ENCODE peak calls at places on chromosomes 13 and 19, in six cellular contexts. U is mesendoderm, E is IMR-90, S is H1, J is trophoblast cell, T is neuronal stem cell. K is an unnamed sample.

GRCh38 chr19:2547033-2547680 is 71.2 kb downstream of the GADD45B start:
- DNase-seq in U (no peak), T (no peak), E (no peak), J (no peak), S (no peak), K (no peak)

GRCh38 chr19:17394891-17395415 is 957 bp upstream of the CCDC194 start:
- DNase-seq in T (no peak), E (peak; percentile 53), U (peak; percentile 94), J (peak; percentile 51), S (peak; percentile 86), K (peak; percentile 69)

GRCh38 chr13:101706651-101707050 is 254.2 kb downstream of the ITGBL1 start:
- DNase-seq in J (no peak), U (peak; percentile 4), S (no peak), T (no peak), E (peak; percentile 94), K (peak; percentile 79)

GRCh38 chr19:38657633-38658222 is 10.3 kb downstream of the ACTN4 start:
- DNase-seq in S (no peak), T (no peak), E (peak; percentile 89), J (peak; percentile 96), U (peak; percentile 92), K (peak; percentile 92)

GRCh38 chr19:13014101-13014920 is 19.0 kb downstream of the NFIX start:
- DNase-seq in T (no peak), E (no peak), S (no peak), J (no peak), U (peak; percentile 47), K (no peak)

GRCh38 chr19:3642987-3643386 is 16.4 kb upstream of the CACTIN start:
- DNase-seq in T (no peak), S (no peak), J (no peak), E (no peak), U (peak; percentile 17), K (peak; percentile 14)

GRCh38 chr13:111204438-111205177 is 89.5 kb downstream of the ARHGEF7 start:
- DNase-seq in T (no peak), U (peak; percentile 86), E (peak; percentile 84), S (no peak), J (peak; percentile 79), K (peak; percentile 81)

GRCh38 chr13:111967572-111968201 is 99.3 kb upstream of the SOX1 start:
- DNase-seq in E (no peak), U (no peak), J (no peak), T (no peak), S (no peak), K (no peak)

GRCh38 chr19:48619692-48620565 is 623 bp downstream of the SPHK2 start:
- DNase-seq in S (no peak), T (no peak), U (no peak), J (no peak), E (no peak), K (peak; percentile 82)

GRCh38 chr19:46728693-46729339 is 11.9 kb upstream of the PRKD2 start:
- DNase-seq in U (peak; percentile 71), S (no peak), E (peak; percentile 44), J (peak; percentile 57), T (peak; percentile 43), K (peak; percentile 57)

GRCh38 chr19:5148794-5149190 is 179.9 kb downstream of the KDM4B start:
- DNase-seq in T (no peak), E (no peak), J (peak; percentile 79), S (no peak), U (no peak), K (no peak)

GRCh38 chr19:38759590-38760003 is 13.7 kb downstream of the LGALS7 start:
- DNase-seq in J (no peak), S (no peak), T (no peak), U (no peak), E (no peak), K (no peak)

GRCh38 chr19:15115080-15115479 is 7.9 kb downstream of the SYDE1 start:
- DNase-seq in T (no peak), J (no peak), S (no peak), E (peak; percentile 68), U (no peak), K (no peak)

GRCh38 chr13:23468811-23469210 is 35.3 kb upstream of the SACS start:
- DNase-seq in S (no peak), J (peak; percentile 83), E (no peak), T (no peak), U (peak; percentile 30), K (no peak)

GRCh38 chr13:49314344-49314882 is 66.7 kb downstream of the CDADC1 start:
- DNase-seq in E (peak; percentile 65), S (no peak), T (no peak), U (no peak), J (no peak), K (peak; percentile 89)

GRCh38 chr19:32387701-32388392 is 17.7 kb upstream of the DPY19L3 start:
- DNase-seq in J (no peak), T (no peak), S (no peak), U (no peak), E (peak; percentile 62), K (no peak)

GRCh38 chr19:33905473-33905936 is 108.8 kb downstream of the KCTD15 start:
- DNase-seq in J (no peak), S (no peak), E (no peak), T (peak; percentile 12), U (peak; percentile 84), K (no peak)
- H3K4me3 ChIP-seq in J (peak overlapping the region; percentile 49), S (peak overlapping the region; percentile 39), E (no peak overlapping the region), T (peak overlapping the region; percentile 81), U (peak overlapping the region; percentile 3), K (peak overlapping the region; percentile 55)

DNA sequence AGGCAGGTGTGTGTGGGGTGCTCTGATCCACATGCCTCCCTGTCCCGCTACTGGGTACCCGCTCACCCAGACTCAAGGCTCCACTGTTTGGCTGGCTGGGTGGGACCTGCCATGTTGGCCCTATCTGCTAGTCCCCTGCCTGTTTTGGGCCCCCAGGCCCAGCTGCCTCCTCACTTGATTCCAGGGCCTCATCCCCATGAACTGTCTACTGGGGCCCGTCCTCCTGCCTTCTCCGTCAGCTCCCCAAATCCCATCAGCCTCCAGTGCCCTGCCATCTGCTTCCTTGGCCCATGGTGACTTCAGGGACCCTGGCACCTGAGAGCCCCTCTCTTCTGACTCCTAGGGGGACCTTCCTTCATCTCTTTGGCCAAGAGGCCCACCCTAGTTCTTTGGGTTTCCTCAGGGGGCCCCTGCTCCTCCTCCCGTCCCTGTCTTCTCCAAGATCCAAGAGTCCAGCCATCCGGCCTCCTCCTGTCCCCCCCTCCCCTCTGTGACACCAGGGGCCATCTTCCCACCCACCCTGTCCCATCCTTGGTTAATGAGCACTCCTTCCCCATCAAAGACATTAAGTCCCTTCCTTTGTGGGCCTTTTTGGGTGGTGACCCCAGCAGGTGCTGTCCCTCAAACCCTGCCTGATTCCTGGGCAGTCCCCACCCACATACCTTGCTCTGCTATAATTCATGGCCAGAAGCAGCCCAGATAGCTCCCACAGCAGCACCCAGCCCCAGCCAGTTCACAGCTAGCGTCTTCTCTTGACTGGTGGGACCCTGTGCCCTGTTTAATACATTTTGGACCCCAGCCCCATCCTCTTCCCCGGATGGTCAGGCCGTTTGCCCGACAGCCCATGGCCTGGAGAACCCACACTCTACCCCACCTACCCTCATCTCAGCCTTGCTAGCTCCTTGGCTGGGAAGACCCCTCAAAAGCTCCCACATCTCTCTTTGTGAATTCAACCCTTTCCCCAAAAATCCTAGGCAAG is 1.9 kb downstream of the CCDC106 start:
- DNase-seq in S (no peak), U (no peak), T (no peak), E (no peak), J (no peak), K (no peak)
- H3K27ac ChIP-seq in S (no peak overlapping the region), U (no peak overlapping the region), T (no peak overlapping the region), E (no peak overlapping the region), J (no peak overlapping the region), K (no peak overlapping the region)

GRCh38 chr13:92122454-92122853 is 724.0 kb downstream of the GPC5 start:
- DNase-seq in J (no peak), S (no peak), U (no peak), T (no peak), E (no peak), K (no peak)

DNA sequence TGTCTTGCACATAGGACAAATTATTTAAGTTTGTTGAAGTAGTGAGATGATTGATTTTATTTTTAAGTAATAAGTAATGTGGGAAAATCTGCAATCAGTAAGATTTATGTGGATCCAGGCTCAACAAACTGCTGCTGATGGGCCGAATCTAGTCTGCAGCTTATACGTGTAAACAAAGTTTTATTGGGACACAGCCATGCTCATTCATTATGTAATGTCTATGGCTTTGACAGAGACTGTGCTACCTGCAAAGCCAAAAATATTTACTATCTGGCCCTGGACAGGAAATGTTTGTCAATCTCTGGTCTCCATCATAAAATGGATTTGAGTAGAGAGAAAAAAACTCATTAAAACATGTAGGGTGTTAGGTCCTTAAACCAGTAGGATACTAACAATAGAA is 728.0 kb downstream of the GPC5 start:
- DNase-seq in J (no peak), S (no peak), E (no peak), U (no peak), T (no peak), K (no peak)
- H3K23ac ChIP-seq in J (no peak overlapping the region), S (no peak overlapping the region), E (no peak overlapping the region), U (no peak overlapping the region), T (no peak overlapping the region), K (no peak overlapping the region)

DNA sequence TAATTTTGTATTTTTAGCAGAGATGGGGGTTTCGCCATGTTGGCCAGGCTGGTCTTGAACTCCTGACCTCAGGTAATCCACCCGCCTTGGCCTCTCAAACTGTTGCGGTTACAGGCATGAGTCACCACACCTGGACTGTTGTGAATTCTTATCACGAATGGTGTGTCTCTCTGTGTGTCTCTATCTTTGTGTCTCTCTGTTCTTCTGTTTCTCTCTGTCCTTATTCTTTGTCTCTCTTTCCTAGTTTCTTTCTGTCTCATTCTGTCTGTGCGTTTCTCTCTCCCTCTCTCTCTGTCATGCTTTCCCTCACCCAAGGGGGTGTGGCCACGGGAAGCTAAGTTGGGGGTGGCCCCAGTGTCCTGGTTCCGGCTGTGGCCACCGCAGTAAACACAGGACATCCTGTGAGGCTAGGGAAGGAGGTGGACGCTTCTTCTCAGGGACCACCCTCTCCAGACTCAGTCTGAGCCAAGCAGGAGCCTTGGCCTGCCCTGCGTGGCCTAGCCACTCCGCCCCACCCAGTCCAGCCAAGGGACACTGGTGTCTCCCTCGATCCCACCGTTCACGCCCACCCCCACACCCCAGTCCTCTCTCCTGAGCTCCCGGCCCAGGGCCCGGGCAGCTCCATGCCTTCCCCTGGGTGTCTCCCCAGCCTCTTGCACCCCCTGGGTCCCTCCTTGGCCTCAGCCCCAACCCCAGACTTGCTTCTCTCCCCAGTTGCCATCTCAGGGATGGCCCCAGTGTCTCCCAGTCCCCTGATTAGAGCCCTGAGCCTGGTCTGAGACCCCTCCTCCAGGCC is 3.9 kb upstream of the PRX start:
- DNase-seq in J (no peak), T (no peak), E (peak; percentile 35), S (no peak), U (no peak), K (peak; percentile 90)
- H3K4me3 ChIP-seq in J (no peak overlapping the region), T (no peak overlapping the region), E (no peak overlapping the region), S (no peak overlapping the region), U (no peak overlapping the region), K (no peak overlapping the region)

GRCh38 chr13:76720416-76720815 is 165.8 kb downstream of the KCTD12 start:
- DNase-seq in J (no peak), E (no peak), U (no peak), T (no peak), S (no peak), K (no peak)
- H3K27ac ChIP-seq in J (no peak overlapping the region), E (no peak overlapping the region), U (no peak overlapping the region), T (no peak overlapping the region), S (no peak overlapping the region), K (no peak overlapping the region)

DNA sequence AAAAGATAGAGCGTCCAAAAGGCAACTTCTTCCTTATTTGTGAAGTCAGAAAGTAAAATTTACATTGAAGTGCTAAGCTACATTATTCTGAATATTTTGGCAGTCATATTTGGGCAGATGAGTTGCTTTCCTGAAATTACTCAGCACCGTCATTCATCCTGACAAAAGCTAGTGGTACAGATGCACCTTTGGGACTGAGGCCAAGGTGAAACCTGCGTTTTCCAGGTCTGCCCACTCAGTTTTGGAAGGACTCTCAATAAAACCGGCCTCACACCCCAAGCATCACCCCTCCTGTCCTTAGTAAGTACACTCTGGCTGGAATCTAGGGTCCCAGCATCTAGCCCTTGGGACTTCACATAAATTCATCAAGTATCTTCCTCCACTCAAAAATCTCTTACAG is 187.5 kb downstream of the TM9SF2 start:
- DNase-seq in T (no peak), U (peak; percentile 26), J (no peak), E (no peak), S (no peak), K (no peak)
- H3K23ac ChIP-seq in T (no peak overlapping the region), U (no peak overlapping the region), J (no peak overlapping the region), E (no peak overlapping the region), S (no peak overlapping the region), K (no peak overlapping the region)

K was measured in mesenchymal stem cell.